ENCODE peak calls at places on chromosomes 12 and 14, in five cellular contexts. F is thoracic aorta, L is endodermal cell, I is AG04449, G is colonic mucosa. M is an unnamed sample.

GRCh38 chr12:48828841-48829575 is 10.7 kb downstream of the CACNB3 start:
- DNase-seq in G (no peak), I (no peak), F (no peak), L (no peak), M (no peak)

GRCh38 chr12:32399373-32400113 is at the start of gene FGD4:
- DNase-seq in L (peak), F (peak), I (no peak), G (peak), M (peak)

GRCh38 chr12:4046150-4046845 is 173.1 kb upstream of the PARP11 start:
- DNase-seq in F (no peak), I (no peak), G (peak), L (peak), M (no peak)

GRCh38 chr12:59678759-59679411 is 83.1 kb downstream of the SLC16A7 start:
- DNase-seq in F (no peak), L (no peak), I (no peak), G (no peak), M (no peak)

GRCh38 chr12:10235761-10236631 is 23.3 kb downstream of the GABARAPL1 start:
- DNase-seq in F (no peak), G (no peak), L (no peak), I (no peak), M (peak)

GRCh38 chr12:57096099-57096572 is 7.2 kb downstream of the NAB2 start:
- DNase-seq in F (no peak), I (no peak), L (no peak), G (no peak), M (no peak)

GRCh38 chr14:23481362-23481970 is 12.0 kb downstream of the NGDN start:
- DNase-seq in F (no peak), L (peak), G (no peak), I (no peak), M (peak)

GRCh38 chr14:78022059-78022458 is 148.1 kb upstream of the NRXN3 start:
- DNase-seq in I (no peak), L (peak), F (no peak), G (peak), M (peak)

GRCh38 chr12:8032242-8033152 is at the start of gene FOXJ2:
- DNase-seq in L (peak), F (no peak), I (no peak), G (peak), M (peak)

GRCh38 chr12:47491516-47491915 is 214.3 kb downstream of the RPAP3 start:
- DNase-seq in I (no peak), L (no peak), G (no peak), F (no peak), M (no peak)

GRCh38 chr12:53999596-54000104 is 311 bp upstream of the HOXC9 start:
- DNase-seq in F (no peak), G (no peak), L (peak), I (no peak), M (peak)

GRCh38 chr12:116474331-116474730 is 84.8 kb upstream of the MAP1LC3B2 start:
- DNase-seq in L (no peak), I (no peak), G (no peak), F (no peak), M (no peak)

GRCh38 chr14:90276627-90277367 is 20.4 kb downstream of the PSMC1 start:
- DNase-seq in G (no peak), I (no peak), F (no peak), L (peak), M (no peak)

GRCh38 chr12:52988933-52989332 is 17.3 kb upstream of the EIF4B start:
- DNase-seq in G (peak), L (no peak), F (no peak), I (no peak), M (no peak)

GRCh38 chr12:107584523-107584922 is 101.1 kb upstream of the PWP1 start:
- DNase-seq in I (no peak), G (no peak), L (peak), F (no peak), M (no peak)

GRCh38 chr12:113203852-113204760 is 17.2 kb upstream of the TPCN1 start:
- DNase-seq in I (no peak), L (no peak), G (no peak), F (no peak), M (no peak)

GRCh38 chr12:65798903-65799302 is 25.4 kb upstream of the HMGA2 start:
- DNase-seq in G (no peak), F (no peak), L (peak), I (no peak), M (no peak)

GRCh38 chr14:81453166-81453766 is 53.1 kb upstream of the STON2 start:
- DNase-seq in L (peak), G (peak), I (no peak), F (no peak), M (no peak)

GRCh38 chr14:31592619-31593018 is 31.4 kb downstream of the NUBPL start:
- DNase-seq in G (no peak), F (no peak), L (no peak), I (no peak), M (no peak)

GRCh38 chr12:111766608-111767361 is at the start of gene ALDH2:
- DNase-seq in L (peak), G (peak), F (no peak), I (no peak), M (peak)

GRCh38 chr14:68682166-68683103 is 110.4 kb downstream of the ZFP36L1 start:
- DNase-seq in G (peak), F (peak), I (peak), L (no peak), M (peak)

GRCh38 chr12:53052419-53053222 is 2.8 kb downstream of the TNS2 start:
- DNase-seq in F (peak), I (no peak), G (peak), L (peak), M (peak)

GRCh38 chr12:88153959-88154358 is 11.9 kb downstream of the TMTC3 start:
- DNase-seq in L (no peak), I (no peak), G (no peak), F (no peak), M (peak)

GRCh38 chr12:98955284-98955683 is 310.2 kb downstream of the APAF1 start:
- DNase-seq in L (peak), I (no peak), F (no peak), G (no peak), M (no peak)

GRCh38 chr14:75495882-75496281 is 26.4 kb upstream of the BATF start:
- DNase-seq in F (no peak), I (no peak), G (no peak), L (no peak), M (no peak)

GRCh38 chr12:5044420-5045295 is 979 bp downstream of the KCNA5 start:
- DNase-seq in G (no peak), L (no peak), F (no peak), I (no peak), M (no peak)

GRCh38 chr14:84749191-84749945 is 780.6 kb upstream of the FLRT2 start:
- DNase-seq in I (no peak), G (no peak), L (no peak), F (no peak), M (no peak)

GRCh38 chr12:62827042-62827441 is 107.9 kb downstream of the PPM1H start:
- DNase-seq in F (no peak), L (peak), G (no peak), I (no peak), M (no peak)
- TF ChIP-seq CTCF in F (no peak), L (peak), G (no peak), I (no peak), M (no peak)

GRCh38 chr12:51905507-51906438 is 1.5 kb upstream of the ACVRL1 start:
- DNase-seq in F (no peak), I (no peak), L (peak), G (peak), M (peak)
- H3K4me3 ChIP-seq in F (no peak), I (no peak), L (no peak), G (no peak), M (peak)

GRCh38 chr12:30902001-30902400 is 24.5 kb upstream of the TSPAN11 start:
- DNase-seq in F (no peak), I (no peak), G (no peak), L (no peak), M (peak)

GRCh38 chr12:30898846-30899245 is 27.7 kb upstream of the TSPAN11 start:
- DNase-seq in L (no peak), G (no peak), I (no peak), F (no peak), M (no peak)

GRCh38 chr12:30900351-30900750 is 26.2 kb upstream of the TSPAN11 start:
- DNase-seq in G (no peak), F (no peak), I (no peak), L (no peak), M (no peak)

GRCh38 chr12:30905483-30906009 is 21.0 kb upstream of the TSPAN11 start:
- DNase-seq in G (no peak), L (peak), I (no peak), F (no peak), M (no peak)

DNA sequence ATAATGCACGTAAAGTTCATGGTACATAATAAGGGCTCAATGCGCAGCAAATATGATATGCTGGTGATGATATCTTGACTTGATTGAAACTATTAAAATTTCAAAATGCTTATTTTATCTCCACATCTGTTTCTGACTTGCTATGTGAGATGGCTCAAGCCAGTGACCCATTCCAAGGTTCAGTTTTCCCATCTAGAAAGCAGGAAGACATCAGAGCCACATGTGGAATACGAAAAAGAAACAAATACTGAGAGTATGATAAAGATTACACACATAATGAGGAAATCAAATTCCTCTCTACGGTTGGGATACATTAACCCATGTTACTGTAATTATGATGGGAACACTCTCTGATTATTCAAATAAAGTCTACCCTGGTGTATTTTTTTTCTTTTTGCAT is 23.9 kb upstream of the TSPAN11 start:
- DNase-seq in L (no peak), G (no peak), I (no peak), F (no peak), M (no peak)
- TF ChIP-seq CTCF in L (no peak), G (no peak), I (no peak), F (no peak), M (no peak)

DNA sequence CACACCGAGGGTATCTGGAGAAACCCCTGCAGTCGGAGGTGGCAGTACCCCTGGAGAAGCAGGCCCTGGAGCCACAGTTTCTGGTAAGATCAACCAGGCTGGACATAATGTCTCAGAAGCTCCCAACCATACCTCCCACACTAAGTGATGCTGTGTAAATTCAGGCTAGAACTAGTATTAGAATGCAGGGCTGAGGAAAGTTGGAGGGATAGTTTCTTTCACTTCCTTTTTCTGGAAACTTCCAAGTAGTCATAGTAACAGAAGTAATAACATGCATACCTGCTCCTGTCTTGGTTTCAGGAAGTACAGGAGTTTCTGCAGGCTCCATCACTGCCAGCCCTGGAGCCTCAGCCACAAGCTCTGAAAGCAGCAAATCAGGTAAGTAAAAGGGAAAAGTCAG is 228.1 kb upstream of the CNTN1 start:
- DNase-seq in F (no peak), I (no peak), L (no peak), G (no peak), M (no peak)
- H3K4me3 ChIP-seq in F (no peak), I (no peak), L (no peak), G (no peak), M (no peak)

DNA sequence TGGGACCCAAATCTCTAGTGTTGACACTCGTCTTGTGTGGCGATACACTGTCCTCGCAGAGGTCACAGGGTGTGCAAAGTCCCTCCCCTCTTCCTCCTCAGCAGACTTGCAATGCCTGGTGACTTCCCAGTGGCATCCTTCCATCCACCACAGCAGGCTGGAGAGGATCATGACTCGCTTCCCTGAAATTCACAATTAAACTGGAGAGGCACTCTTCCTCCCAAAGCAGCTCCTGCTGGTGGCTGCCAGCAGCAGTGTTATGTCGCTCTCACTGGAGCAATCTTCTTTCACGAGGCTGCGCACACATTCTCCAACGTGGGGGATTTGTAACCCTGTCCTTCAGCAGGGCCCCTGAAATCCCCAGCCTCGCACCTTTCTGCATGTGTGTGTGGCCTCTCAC is 145.2 kb upstream of the TMCC3 start:
- DNase-seq in G (no peak), F (no peak), I (peak), L (peak), M (peak)
- TF ChIP-seq CTCF in G (no peak), F (no peak), I (peak), L (peak), M (no peak)

DNA sequence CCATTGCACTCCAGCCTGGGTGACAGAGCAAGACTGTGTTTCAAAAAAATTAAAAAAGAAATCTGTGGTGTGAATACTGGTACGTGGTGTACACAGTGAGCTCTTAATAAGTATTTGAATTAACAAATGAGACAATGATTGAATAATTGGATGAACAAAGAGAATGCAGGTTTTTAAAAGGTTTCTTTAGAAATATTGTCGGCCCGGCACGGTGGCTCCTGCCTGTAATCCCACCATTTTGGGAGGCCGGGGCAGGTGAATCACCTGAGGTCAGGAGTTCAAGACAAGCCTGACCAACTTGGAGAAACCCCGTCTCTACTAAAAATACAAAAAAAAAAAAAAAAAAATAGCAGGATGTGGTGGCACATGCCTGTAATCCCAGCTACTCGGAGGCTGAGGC is 6.6 kb downstream of the HIF1A start:
- DNase-seq in F (no peak), G (no peak), I (no peak), L (no peak), M (no peak)
- H3K4me3 ChIP-seq in F (no peak), G (no peak), I (no peak), L (no peak), M (no peak)

GRCh38 chr12:50285253-50285652 is 1.9 kb upstream of the LIMA1 start:
- DNase-seq in F (no peak), G (peak), I (no peak), L (no peak), M (peak)

GRCh38 chr12:50287271-50287670 is 4.0 kb upstream of the LIMA1 start:
- DNase-seq in F (no peak), G (peak), I (no peak), L (no peak), M (no peak)

GRCh38 chr12:50283924-50284236 is 560 bp upstream of the LIMA1 start:
- DNase-seq in I (no peak), G (no peak), L (no peak), F (no peak), M (no peak)

GRCh38 chr12:50282581-50283229 is 615 bp downstream of the LIMA1 start:
- DNase-seq in F (no peak), L (no peak), G (peak), I (no peak), M (peak)

GRCh38 chr12:50283230-50283923 is at the start of gene LIMA1:
- DNase-seq in I (no peak), G (peak), L (peak), F (peak), M (peak)
- TF ChIP-seq CTCF in I (peak), G (no peak), L (no peak), F (peak), M (peak)

GRCh38 chr14:56807586-56808168 is 2.6 kb downstream of the OTX2 start:
- DNase-seq in F (no peak), I (no peak), L (peak), G (no peak), M (no peak)
- H3K4me3 ChIP-seq in F (peak), I (no peak), L (peak), G (no peak), M (no peak)

DNA sequence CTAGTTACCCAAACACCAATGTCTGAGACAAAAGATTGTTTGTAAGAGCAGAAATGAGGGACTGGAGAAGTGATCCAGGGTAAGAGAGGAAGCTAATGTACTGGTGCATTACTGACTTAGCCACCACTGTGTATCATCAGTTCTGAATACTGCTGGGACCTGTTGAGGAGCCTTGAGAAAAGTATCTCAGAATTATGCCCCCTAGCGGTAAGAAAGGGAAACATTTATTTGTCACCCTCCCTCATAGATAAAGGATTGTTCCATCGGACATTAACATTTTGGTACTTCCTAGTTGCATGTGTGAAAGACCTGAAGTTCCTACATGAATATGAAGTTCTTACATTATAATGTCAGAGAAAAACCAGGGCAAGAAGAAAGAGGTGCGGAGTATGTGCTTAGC is 612.5 kb downstream of the FSCB start:
- DNase-seq in G (no peak), F (no peak), I (no peak), L (peak), M (no peak)
- TF ChIP-seq CTCF in G (peak), F (no peak), I (no peak), L (peak), M (peak)